ENCODE peak calls at places on chromosomes 13 and 19, in five cellular contexts. One of them, this sample, is unnamed.

GRCh38 chr13:111228262-111229144 is 91.9 kb upstream of the TEX29 start:
- DNase-seq in K562: no peak
- DNase-seq in SK-N-SH: no peak
- DNase-seq in IMR-90: peak; percentile 34
- DNase-seq in A549: no peak
- DNase-seq in this sample: no peak

GRCh38 chr13:98223741-98224140 is 46.7 kb upstream of the RNF113B start:
- DNase-seq in K562: no peak
- DNase-seq in SK-N-SH: no peak
- DNase-seq in IMR-90: no peak
- DNase-seq in A549: no peak
- DNase-seq in this sample: no peak

GRCh38 chr13:107459430-107459829 is 755.9 kb downstream of the LIG4 start:
- DNase-seq in K562: no peak
- DNase-seq in SK-N-SH: no peak
- DNase-seq in IMR-90: peak; percentile 85
- DNase-seq in A549: no peak
- DNase-seq in this sample: no peak

GRCh38 chr13:22126433-22127021 is 455.7 kb downstream of the FGF9 start:
- DNase-seq in K562: no peak
- DNase-seq in SK-N-SH: no peak
- DNase-seq in IMR-90: no peak
- DNase-seq in A549: no peak
- DNase-seq in this sample: peak; percentile 51

GRCh38 chr19:35451278-35452096 is 3.4 kb downstream of the FFAR2 start:
- DNase-seq in K562: no peak
- DNase-seq in SK-N-SH: no peak
- DNase-seq in IMR-90: no peak
- DNase-seq in A549: no peak
- DNase-seq in this sample: peak; percentile 86

GRCh38 chr13:27679396-27679795 is 57.7 kb downstream of the POLR1D start:
- DNase-seq in K562: no peak
- DNase-seq in SK-N-SH: no peak
- DNase-seq in IMR-90: peak; percentile 68
- DNase-seq in A549: no peak
- DNase-seq in this sample: no peak

GRCh38 chr19:2977686-2978466 is 512 bp downstream of the TLE6 start:
- DNase-seq in K562: peak; percentile 87
- DNase-seq in SK-N-SH: no peak
- DNase-seq in IMR-90: no peak
- DNase-seq in A549: no peak
- DNase-seq in this sample: no peak

GRCh38 chr13:26420282-26420960 is 137.1 kb upstream of the WASF3 start:
- DNase-seq in K562: no peak
- DNase-seq in SK-N-SH: no peak
- DNase-seq in IMR-90: peak; percentile 10
- DNase-seq in A549: no peak
- DNase-seq in this sample: no peak

GRCh38 chr13:91167706-91168459 is 179.6 kb upstream of the MIR17HG start:
- DNase-seq in K562: no peak
- DNase-seq in SK-N-SH: no peak
- DNase-seq in IMR-90: no peak
- DNase-seq in A549: no peak
- DNase-seq in this sample: no peak

GRCh38 chr19:14369399-14370168 is 11.7 kb upstream of the ADGRE5 start:
- DNase-seq in K562: peak; percentile 31
- DNase-seq in SK-N-SH: no peak
- DNase-seq in IMR-90: peak; percentile 64
- DNase-seq in A549: no peak
- DNase-seq in this sample: no peak

GRCh38 chr13:59463023-59463422 is 700.7 kb downstream of the DIAPH3 start:
- DNase-seq in K562: no peak
- DNase-seq in SK-N-SH: peak; percentile 57
- DNase-seq in IMR-90: no peak
- DNase-seq in A549: no peak
- DNase-seq in this sample: no peak

GRCh38 chr13:105918842-105919741 is 616.4 kb downstream of the EFNB2 start:
- DNase-seq in K562: no peak
- DNase-seq in SK-N-SH: peak; percentile 71
- DNase-seq in IMR-90: peak; percentile 82
- DNase-seq in A549: peak; percentile 51
- DNase-seq in this sample: no peak

GRCh38 chr13:98476106-98476505 is 100.8 kb downstream of the STK24 start:
- DNase-seq in K562: no peak
- DNase-seq in SK-N-SH: peak; percentile 57
- DNase-seq in IMR-90: no peak
- DNase-seq in A549: no peak
- DNase-seq in this sample: no peak

GRCh38 chr13:29538625-29538976 is 56.9 kb downstream of the SLC7A1 start:
- DNase-seq in K562: no peak
- DNase-seq in SK-N-SH: no peak
- DNase-seq in IMR-90: no peak
- DNase-seq in A549: no peak
- DNase-seq in this sample: no peak

GRCh38 chr13:87120476-87120875 is 550.7 kb upstream of the SLITRK5 start:
- DNase-seq in K562: no peak
- DNase-seq in SK-N-SH: no peak
- DNase-seq in IMR-90: peak; percentile 44
- DNase-seq in A549: no peak
- DNase-seq in this sample: no peak

GRCh38 chr19:17282488-17283256 is 971 bp downstream of the ANKLE1 start:
- DNase-seq in K562: peak; percentile 88
- DNase-seq in SK-N-SH: peak; percentile 94
- DNase-seq in IMR-90: peak; percentile 62
- DNase-seq in A549: peak; percentile 64
- DNase-seq in this sample: peak; percentile 46

GRCh38 chr13:96963786-96964475 is 30.3 kb downstream of the OXGR1 start:
- DNase-seq in K562: peak; percentile 5
- DNase-seq in SK-N-SH: no peak
- DNase-seq in IMR-90: no peak
- DNase-seq in A549: no peak
- DNase-seq in this sample: no peak

GRCh38 chr19:27762933-27763332 is 1450.0 kb downstream of the UQCRFS1 start:
- DNase-seq in K562: no peak
- DNase-seq in SK-N-SH: no peak
- DNase-seq in IMR-90: no peak
- DNase-seq in A549: no peak
- DNase-seq in this sample: no peak

GRCh38 chr19:41219924-41220567 is 1.0 kb downstream of the AXL start:
- DNase-seq in K562: peak; percentile 68
- DNase-seq in SK-N-SH: no peak
- DNase-seq in IMR-90: peak; percentile 67
- DNase-seq in A549: no peak
- DNase-seq in this sample: no peak

GRCh38 chr19:2695288-2695866 is 7.1 kb downstream of the GNG7 start:
- DNase-seq in K562: no peak
- DNase-seq in SK-N-SH: no peak
- DNase-seq in IMR-90: no peak
- DNase-seq in A549: no peak
- DNase-seq in this sample: no peak

GRCh38 chr19:53432088-53432661 is 391 bp downstream of the ZNF761 start:
- DNase-seq in K562: peak; percentile 39
- DNase-seq in SK-N-SH: peak; percentile 50
- DNase-seq in IMR-90: peak; percentile 13
- DNase-seq in A549: no peak
- DNase-seq in this sample: no peak

GRCh38 chr19:39599116-39599515 is 3.2 kb upstream of the LGALS13 start:
- DNase-seq in K562: peak; percentile 25
- DNase-seq in SK-N-SH: no peak
- DNase-seq in IMR-90: peak; percentile 27
- DNase-seq in A549: no peak
- DNase-seq in this sample: no peak

GRCh38 chr13:79749985-79750551 is 269.1 kb downstream of the NDFIP2 start:
- DNase-seq in K562: no peak
- DNase-seq in SK-N-SH: no peak
- DNase-seq in IMR-90: peak; percentile 97
- DNase-seq in A549: no peak
- DNase-seq in this sample: no peak

GRCh38 chr19:16566161-16566560 is 6.1 kb downstream of the SLC35E1 start:
- DNase-seq in K562: no peak
- DNase-seq in SK-N-SH: no peak
- DNase-seq in IMR-90: no peak
- DNase-seq in A549: no peak
- DNase-seq in this sample: no peak

GRCh38 chr13:21043898-21044297 is 17.5 kb downstream of the LATS2 start:
- DNase-seq in K562: no peak
- DNase-seq in SK-N-SH: no peak
- DNase-seq in IMR-90: peak; percentile 96
- DNase-seq in A549: no peak
- DNase-seq in this sample: no peak

GRCh38 chr19:54660306-54660705 is 2.5 kb upstream of the LILRB4 start:
- DNase-seq in K562: no peak
- DNase-seq in SK-N-SH: no peak
- DNase-seq in IMR-90: no peak
- DNase-seq in A549: no peak
- DNase-seq in this sample: no peak

GRCh38 chr13:36841411-36841810 is 22.4 kb downstream of the RFXAP start:
- DNase-seq in K562: no peak
- DNase-seq in SK-N-SH: no peak
- DNase-seq in IMR-90: no peak
- DNase-seq in A549: no peak
- DNase-seq in this sample: no peak

GRCh38 chr13:92224052-92224821 is 825.8 kb downstream of the GPC5 start:
- DNase-seq in K562: no peak
- DNase-seq in SK-N-SH: no peak
- DNase-seq in IMR-90: peak; percentile 80
- DNase-seq in A549: no peak
- DNase-seq in this sample: no peak

GRCh38 chr19:53903055-53903680 is 5.9 kb upstream of the CACNG7 start:
- DNase-seq in K562: peak; percentile 46
- DNase-seq in SK-N-SH: no peak
- DNase-seq in IMR-90: peak; percentile 30
- DNase-seq in A549: no peak
- DNase-seq in this sample: no peak

GRCh38 chr19:42282036-42282762 is 13.1 kb downstream of the CIC start:
- DNase-seq in K562: no peak
- DNase-seq in SK-N-SH: no peak
- DNase-seq in IMR-90: peak; percentile 34
- DNase-seq in A549: peak; percentile 43
- DNase-seq in this sample: no peak

GRCh38 chr13:46748300-46748699 is 48.7 kb downstream of the ESD start:
- DNase-seq in K562: no peak
- DNase-seq in SK-N-SH: peak; percentile 71
- DNase-seq in IMR-90: no peak
- DNase-seq in A549: no peak
- DNase-seq in this sample: no peak

GRCh38 chr19:7648265-7649014 is 11.5 kb downstream of the STXBP2 start:
- DNase-seq in K562: no peak
- DNase-seq in SK-N-SH: no peak
- DNase-seq in IMR-90: no peak
- DNase-seq in A549: no peak
- DNase-seq in this sample: no peak

GRCh38 chr13:97116754-97117153 is 105.4 kb upstream of the MBNL2 start:
- DNase-seq in K562: no peak
- DNase-seq in SK-N-SH: no peak
- DNase-seq in IMR-90: peak; percentile 65
- DNase-seq in A549: no peak
- DNase-seq in this sample: no peak

GRCh38 chr13:47726394-47726793 is 274.7 kb downstream of the SUCLA2 start:
- DNase-seq in K562: no peak
- DNase-seq in SK-N-SH: no peak
- DNase-seq in IMR-90: no peak
- DNase-seq in A549: no peak
- DNase-seq in this sample: no peak

GRCh38 chr13:112731667-112732616 is 42.1 kb downstream of the ATP11A start:
- DNase-seq in K562: no peak
- DNase-seq in SK-N-SH: no peak
- DNase-seq in IMR-90: no peak
- DNase-seq in A549: no peak
- DNase-seq in this sample: no peak
- TF ChIP-seq RCOR1 in K562: no peak
- TF ChIP-seq RCOR1 in SK-N-SH: no peak
- TF ChIP-seq RCOR1 in IMR-90: no peak
- TF ChIP-seq RCOR1 in A549: no peak
- TF ChIP-seq RCOR1 in this sample: no peak

GRCh38 chr13:42967660-42968059 is 24.4 kb downstream of the EPSTI1 start:
- DNase-seq in K562: no peak
- DNase-seq in SK-N-SH: no peak
- DNase-seq in IMR-90: no peak
- DNase-seq in A549: no peak
- DNase-seq in this sample: no peak
- TF ChIP-seq RAD21 in K562: no peak
- TF ChIP-seq RAD21 in SK-N-SH: no peak
- TF ChIP-seq RAD21 in IMR-90: no peak
- TF ChIP-seq RAD21 in A549: no peak
- TF ChIP-seq RAD21 in this sample: no peak

DNA sequence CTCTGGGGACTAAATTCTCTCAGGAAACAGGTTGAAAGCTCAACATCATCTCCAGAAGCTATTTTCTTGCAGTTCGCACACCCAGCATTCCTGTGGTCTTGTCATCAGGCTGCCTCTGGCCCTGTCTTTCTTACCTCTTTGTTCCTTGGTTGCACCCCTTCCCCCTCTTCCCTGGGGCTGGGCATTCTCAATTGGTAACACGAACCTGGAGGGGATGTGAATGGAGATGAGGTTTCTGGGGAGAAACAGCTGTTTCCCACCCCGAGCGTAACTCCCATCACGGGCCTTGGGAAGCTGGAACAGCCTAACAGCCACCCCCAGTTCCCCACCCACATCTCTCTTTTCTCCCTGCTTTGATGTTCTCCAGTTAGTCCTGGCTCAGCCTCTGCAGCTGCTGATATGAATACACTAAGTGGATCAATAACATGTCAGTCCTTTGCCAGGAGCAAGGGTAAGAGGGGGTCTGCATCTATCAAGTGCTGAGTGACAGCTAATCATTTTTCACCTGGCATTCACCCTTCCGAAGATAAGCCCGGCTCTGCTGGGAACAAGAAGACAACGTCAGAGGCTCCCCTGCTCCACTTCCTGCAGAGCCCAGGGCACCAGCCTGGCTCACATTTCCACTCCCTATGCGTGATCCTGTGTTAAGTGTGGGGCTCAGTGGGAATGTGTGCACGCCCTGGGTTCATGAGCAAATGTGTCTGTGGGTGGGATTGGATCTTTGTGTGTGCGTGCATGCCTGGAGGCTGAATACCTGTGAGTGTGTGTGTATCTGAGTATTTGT is 74.0 kb upstream of the KCTD15 start:
- DNase-seq in K562: no peak
- DNase-seq in SK-N-SH: peak; percentile 65
- DNase-seq in IMR-90: no peak
- DNase-seq in A549: no peak
- DNase-seq in this sample: no peak
- TF ChIP-seq RCOR1 in K562: no peak
- TF ChIP-seq RCOR1 in SK-N-SH: peak; percentile 6
- TF ChIP-seq RCOR1 in IMR-90: no peak
- TF ChIP-seq RCOR1 in A549: no peak
- TF ChIP-seq RCOR1 in this sample: no peak

DNA sequence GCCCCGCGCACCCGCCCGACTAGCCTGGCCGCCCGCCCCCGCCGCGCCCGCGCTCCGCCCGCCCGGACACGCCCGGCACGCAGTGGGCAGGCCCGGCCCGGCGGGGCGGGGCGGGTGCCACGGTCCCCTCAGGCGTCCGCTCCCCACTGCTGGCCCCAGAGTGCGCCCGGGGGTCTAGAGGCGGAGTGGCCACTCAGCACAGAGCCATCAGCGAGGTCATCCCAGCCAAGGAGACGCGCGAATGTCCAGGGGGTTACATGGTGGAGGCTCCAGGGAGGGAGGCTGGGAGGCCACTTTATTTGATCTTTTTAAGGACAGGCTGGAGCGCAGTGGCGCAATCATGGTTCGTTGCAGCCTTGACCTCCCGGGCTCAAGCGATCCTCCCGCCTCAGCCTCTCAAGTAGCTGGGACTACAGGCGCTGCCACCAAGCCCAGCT is 236 bp upstream of the TINCR start:
- DNase-seq in K562: no peak
- DNase-seq in SK-N-SH: no peak
- DNase-seq in IMR-90: no peak
- DNase-seq in A549: no peak
- DNase-seq in this sample: no peak
- TF ChIP-seq RAD21 in K562: no peak
- TF ChIP-seq RAD21 in SK-N-SH: no peak
- TF ChIP-seq RAD21 in IMR-90: no peak
- TF ChIP-seq RAD21 in A549: no peak
- TF ChIP-seq RAD21 in this sample: no peak